ENCODE peak calls at places on chromosomes 13 and 19, in ten cellular contexts. S, Z, P, U, J, I, W, C, X and O are unnamed samples.

GRCh38 chr19:32720216-32720935 is 809 bp downstream of the TDRD12 start:
- DNase-seq in S (no peak), Z (no peak), P (no peak), U (no peak), J (no peak), I (no peak), W (no peak), C (no peak), X (no peak), O (no peak)

GRCh38 chr19:23851966-23852365 is 62.7 kb upstream of the ZNF726 start:
- DNase-seq in S (no peak), Z (no peak), P (no peak), U (no peak), J (no peak), I (no peak), W (no peak), C (no peak), X (no peak), O (no peak)

GRCh38 chr13:113040597-113041292 is 64.8 kb upstream of the F7 start:
- DNase-seq in S (no peak), Z (no peak), P (no peak), U (no peak), J (no peak), I (no peak), W (no peak), C (no peak), X (no peak), O (no peak)

GRCh38 chr13:91155512-91156114 is 191.9 kb upstream of the MIR17HG start:
- DNase-seq in S (no peak), Z (no peak), P (no peak), U (no peak), J (peak; percentile 86), I (peak; percentile 38), W (no peak), C (no peak), X (no peak), O (no peak)

GRCh38 chr13:25375727-25376358 is 4.1 kb downstream of the ATP8A2 start:
- DNase-seq in S (peak; percentile 52), Z (peak; percentile 41), P (no peak), U (peak; percentile 13), J (peak; percentile 49), I (peak; percentile 63), W (peak; percentile 28), C (peak; percentile 46), X (peak; percentile 27), O (peak; percentile 18)

GRCh38 chr13:93225610-93226009 is 997 bp upstream of the GPC6 start:
- DNase-seq in S (no peak), Z (no peak), P (no peak), U (no peak), J (no peak), I (peak; percentile 46), W (no peak), C (no peak), X (no peak), O (peak; percentile 70)

GRCh38 chr13:113912596-113912995 is 48.7 kb upstream of the GAS6 start:
- DNase-seq in S (no peak), Z (no peak), P (peak; percentile 53), U (no peak), J (no peak), I (no peak), W (no peak), C (no peak), X (no peak), O (no peak)

GRCh38 chr13:71789952-71790351 is 77.1 kb downstream of the DACH1 start:
- DNase-seq in S (no peak), Z (no peak), P (no peak), U (no peak), J (no peak), I (no peak), W (no peak), C (no peak), X (no peak), O (no peak)

GRCh38 chr13:44063467-44063866 is 183.8 kb downstream of the LACC1 start:
- DNase-seq in S (no peak), Z (no peak), P (no peak), U (no peak), J (no peak), I (no peak), W (no peak), C (no peak), X (no peak), O (no peak)

GRCh38 chr13:20359335-20359734 is 127.2 kb upstream of the GJB6 start:
- DNase-seq in S (no peak), Z (no peak), P (peak; percentile 100), U (no peak), J (no peak), I (peak; percentile 98), W (no peak), C (no peak), X (no peak), O (peak; percentile 100)

GRCh38 chr19:19457691-19458090 is 52.2 kb downstream of the GATAD2A start:
- DNase-seq in S (no peak), Z (no peak), P (no peak), U (no peak), J (no peak), I (no peak), W (no peak), C (no peak), X (no peak), O (no peak)
- H3K4me1 ChIP-seq in S (peaks cover 45% of the 10 kb centered on the region), Z (no peaks in the 10 kb centered on the region), P (peaks cover 48% of the 10 kb centered on the region), U (peaks cover 32% of the 10 kb centered on the region), J (peaks cover 23% of the 10 kb centered on the region), I (peaks cover 19% of the 10 kb centered on the region), W (peaks cover 75% of the 10 kb centered on the region), C (peaks cover 31% of the 10 kb centered on the region), X (peaks cover 70% of the 10 kb centered on the region), O (peaks cover 40% of the 10 kb centered on the region)

DNA sequence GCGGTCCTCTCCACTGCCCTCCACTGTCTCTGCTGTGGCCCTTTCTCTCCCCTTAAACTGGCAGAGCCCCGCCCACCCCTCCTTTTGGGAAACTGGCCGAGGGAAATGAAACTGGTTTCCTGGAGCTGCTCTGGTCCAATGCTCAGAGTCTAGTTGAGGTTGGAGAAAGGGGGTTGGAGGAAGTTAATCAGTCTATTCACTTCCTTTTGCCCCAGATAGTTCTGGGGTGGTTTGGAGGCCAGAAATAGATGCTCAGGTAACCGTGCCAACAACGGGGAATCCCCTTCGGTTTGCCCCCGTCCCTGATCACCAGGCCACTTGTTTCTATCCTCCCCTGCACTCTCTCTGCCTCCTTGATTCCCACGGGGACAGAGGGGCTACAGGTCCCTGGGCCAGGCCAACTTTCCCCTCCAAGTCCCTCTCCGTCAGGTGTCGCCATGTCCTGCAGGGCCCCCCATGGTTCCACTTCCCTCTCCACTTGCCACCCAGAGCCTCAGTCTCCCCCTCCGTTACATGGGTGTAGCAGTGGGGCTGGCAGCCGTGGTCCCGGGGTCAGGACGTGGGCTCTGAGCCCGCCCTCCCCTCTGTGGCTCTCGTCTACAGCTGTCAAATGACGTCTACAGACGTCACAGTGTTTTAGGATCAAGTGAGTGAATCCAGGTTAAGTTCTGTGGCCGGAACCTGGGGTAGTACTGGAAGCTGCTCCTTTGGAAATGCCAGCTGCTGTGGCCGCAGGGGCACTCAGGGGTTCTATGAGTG is at the start of gene IL4I1:
- DNase-seq in S (no peak), Z (peak; percentile 36), P (peak; percentile 16), U (no peak), J (no peak), I (no peak), W (peak; percentile 87), C (no peak), X (peak; percentile 61), O (no peak)
- H3K4me1 ChIP-seq in S (peaks cover 27% of the 10 kb centered on the region), Z (no peaks in the 10 kb centered on the region), P (peaks cover 13% of the 10 kb centered on the region), U (peaks cover 3% of the 10 kb centered on the region), J (no peaks in the 10 kb centered on the region), I (peaks cover 12% of the 10 kb centered on the region), W (peaks cover 44% of the 10 kb centered on the region), C (peaks cover 5% of the 10 kb centered on the region), X (peaks cover 19% of the 10 kb centered on the region), O (peaks cover 6% of the 10 kb centered on the region)

DNA sequence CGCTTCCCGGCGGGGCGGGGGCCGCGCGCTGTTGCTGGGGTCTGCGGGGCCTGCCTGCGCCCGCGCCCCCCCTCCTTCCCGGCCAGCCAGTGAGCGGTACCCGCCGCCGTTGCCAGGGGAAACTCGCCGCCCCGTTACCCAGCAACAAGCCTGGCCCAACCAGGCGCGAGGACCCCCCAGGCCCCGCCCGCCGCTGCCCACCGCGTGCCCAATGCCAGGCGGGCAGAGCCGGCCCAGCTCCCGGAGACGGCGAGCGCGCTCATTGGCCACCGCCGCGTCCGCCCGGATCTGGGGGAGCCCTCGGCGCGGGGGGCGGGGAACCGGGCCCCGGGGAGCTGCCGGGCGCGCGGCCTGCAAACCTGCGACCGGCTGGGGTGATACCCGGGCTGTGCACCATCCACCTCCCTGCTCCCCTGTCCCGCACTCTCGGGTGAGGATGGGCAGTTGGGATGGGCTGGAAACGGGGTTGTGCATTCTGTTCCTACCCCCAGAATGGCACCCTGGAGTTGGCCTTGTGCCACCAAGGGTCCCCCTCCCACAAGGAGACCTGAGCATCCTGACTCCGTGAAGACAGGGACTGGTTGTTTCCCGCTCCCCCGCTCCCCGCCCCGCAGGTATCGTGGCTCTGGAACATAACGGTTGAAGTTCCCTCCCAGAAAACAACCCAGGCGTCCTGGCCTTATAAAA is 8.8 kb upstream of the BBC3 start:
- DNase-seq in S (no peak), Z (no peak), P (peak; percentile 47), U (no peak), J (no peak), I (no peak), W (peak; percentile 55), C (no peak), X (peak; percentile 66), O (no peak)
- H3K4me1 ChIP-seq in S (peaks cover 50% of the 10 kb centered on the region), Z (no peaks in the 10 kb centered on the region), P (peaks cover 31% of the 10 kb centered on the region), U (peaks cover 3% of the 10 kb centered on the region), J (peaks cover 14% of the 10 kb centered on the region), I (peaks cover 8% of the 10 kb centered on the region), W (peaks cover 50% of the 10 kb centered on the region), C (peaks cover 24% of the 10 kb centered on the region), X (peaks cover 49% of the 10 kb centered on the region), O (no peaks in the 10 kb centered on the region)

GRCh38 chr19:1847348-1847683 is 967 bp downstream of the REXO1 start:
- DNase-seq in S (no peak), Z (no peak), P (peak; percentile 40), U (no peak), J (no peak), I (no peak), W (no peak), C (no peak), X (no peak), O (no peak)

GRCh38 chr19:1849999-1850398 is 1.7 kb upstream of the REXO1 start:
- DNase-seq in S (no peak), Z (no peak), P (no peak), U (no peak), J (no peak), I (no peak), W (no peak), C (no peak), X (no peak), O (no peak)

GRCh38 chr19:1848399-1849131 is at the start of gene REXO1:
- DNase-seq in S (peak; percentile 90), Z (peak; percentile 98), P (peak; percentile 74), U (peak; percentile 96), J (peak; percentile 95), I (peak; percentile 95), W (peak; percentile 98), C (peak; percentile 98), X (peak; percentile 99), O (peak; percentile 91)

GRCh38 chr19:1847684-1848398 is 442 bp downstream of the REXO1 start:
- DNase-seq in S (peak; percentile 62), Z (no peak), P (no peak), U (no peak), J (peak; percentile 58), I (peak; percentile 25), W (no peak), C (no peak), X (no peak), O (peak; percentile 34)

GRCh38 chr19:1849132-1849474 is 820 bp upstream of the REXO1 start:
- DNase-seq in S (no peak), Z (no peak), P (no peak), U (no peak), J (no peak), I (no peak), W (no peak), C (no peak), X (no peak), O (no peak)
- H3K4me1 ChIP-seq in S (peaks cover 83% of the 10 kb centered on the region), Z (peaks cover 6% of the 10 kb centered on the region), P (peaks cover 14% of the 10 kb centered on the region), U (peaks cover 18% of the 10 kb centered on the region), J (peaks cover 4% of the 10 kb centered on the region), I (peaks cover 8% of the 10 kb centered on the region), W (peaks cover 75% of the 10 kb centered on the region), C (peaks cover 16% of the 10 kb centered on the region), X (peaks cover 72% of the 10 kb centered on the region), O (peaks cover 2% of the 10 kb centered on the region)